ENCODE peak calls at places on chromosome 7, in seven cellular contexts. One of them, this sample, is unnamed.

GRCh38 chr7:30941582-30942310 is 22.0 kb upstream of the GHRHR start:
- DNase-seq in GM23338: no peak
- DNase-seq in HCT116: no peak
- DNase-seq in suprapubic skin: no peak
- DNase-seq in upper lobe of left lung: no peak
- DNase-seq in prostate gland: no peak
- DNase-seq in H1: no peak
- DNase-seq in this sample: no peak

GRCh38 chr7:15104411-15105092 is 202.0 kb upstream of the DGKB start:
- DNase-seq in GM23338: no peak
- DNase-seq in HCT116: no peak
- DNase-seq in suprapubic skin: no peak
- DNase-seq in upper lobe of left lung: no peak
- DNase-seq in prostate gland: no peak
- DNase-seq in H1: no peak
- DNase-seq in this sample: no peak

GRCh38 chr7:158477866-158478265 is 109.8 kb downstream of the PTPRN2 start:
- DNase-seq in GM23338: no peak
- DNase-seq in HCT116: no peak
- DNase-seq in suprapubic skin: no peak
- DNase-seq in upper lobe of left lung: no peak
- DNase-seq in prostate gland: no peak
- DNase-seq in H1: no peak
- DNase-seq in this sample: no peak

GRCh38 chr7:4131043-4131442 is 551.1 kb upstream of the FOXK1 start:
- DNase-seq in GM23338: peak; percentile 74
- DNase-seq in HCT116: no peak
- DNase-seq in suprapubic skin: peak; percentile 19
- DNase-seq in upper lobe of left lung: no peak
- DNase-seq in prostate gland: no peak
- DNase-seq in H1: no peak
- DNase-seq in this sample: no peak

GRCh38 chr7:2040893-2041270 is 191.9 kb downstream of the MAD1L1 start:
- DNase-seq in GM23338: no peak
- DNase-seq in HCT116: no peak
- DNase-seq in suprapubic skin: peak; percentile 16
- DNase-seq in upper lobe of left lung: no peak
- DNase-seq in prostate gland: no peak
- DNase-seq in H1: no peak
- DNase-seq in this sample: no peak

GRCh38 chr7:98470131-98470985 is 69.5 kb upstream of the BAIAP2L1 start:
- DNase-seq in GM23338: peak; percentile 95
- DNase-seq in HCT116: no peak
- DNase-seq in suprapubic skin: no peak
- DNase-seq in upper lobe of left lung: peak; percentile 92
- DNase-seq in prostate gland: no peak
- DNase-seq in H1: peak; percentile 98
- DNase-seq in this sample: no peak

GRCh38 chr7:147756290-147756689 is 834.3 kb upstream of the C7orf33 start:
- DNase-seq in GM23338: no peak
- DNase-seq in HCT116: no peak
- DNase-seq in suprapubic skin: no peak
- DNase-seq in upper lobe of left lung: no peak
- DNase-seq in prostate gland: no peak
- DNase-seq in H1: no peak
- DNase-seq in this sample: no peak

GRCh38 chr7:33893377-33893776 is 12.0 kb upstream of the BMPER start:
- DNase-seq in GM23338: no peak
- DNase-seq in HCT116: no peak
- DNase-seq in suprapubic skin: no peak
- DNase-seq in upper lobe of left lung: no peak
- DNase-seq in prostate gland: no peak
- DNase-seq in H1: no peak
- DNase-seq in this sample: no peak

GRCh38 chr7:116431783-116432182 is 67.8 kb upstream of the CAV2 start:
- DNase-seq in GM23338: no peak
- DNase-seq in HCT116: no peak
- DNase-seq in suprapubic skin: no peak
- DNase-seq in upper lobe of left lung: no peak
- DNase-seq in prostate gland: no peak
- DNase-seq in H1: no peak
- DNase-seq in this sample: no peak
- H3K4me1 ChIP-seq in GM23338: no peaks in the 10 kb centered on the region
- H3K4me1 ChIP-seq in HCT116: peaks cover 84% of the 10 kb centered on the region
- H3K4me1 ChIP-seq in suprapubic skin: peaks cover 7% of the 10 kb centered on the region
- H3K4me1 ChIP-seq in upper lobe of left lung: no peaks in the 10 kb centered on the region
- H3K4me1 ChIP-seq in prostate gland: no peaks in the 10 kb centered on the region
- H3K4me1 ChIP-seq in H1: no peaks in the 10 kb centered on the region
- H3K4me1 ChIP-seq in this sample: no peaks in the 10 kb centered on the region

GRCh38 chr7:50355817-50356178 is 51.3 kb downstream of the IKZF1 start:
- DNase-seq in GM23338: peak; percentile 32
- DNase-seq in HCT116: no peak
- DNase-seq in suprapubic skin: no peak
- DNase-seq in upper lobe of left lung: no peak
- DNase-seq in prostate gland: no peak
- DNase-seq in H1: no peak
- DNase-seq in this sample: no peak

GRCh38 chr7:50358306-50358705 is 53.8 kb downstream of the IKZF1 start:
- DNase-seq in GM23338: no peak
- DNase-seq in HCT116: no peak
- DNase-seq in suprapubic skin: no peak
- DNase-seq in upper lobe of left lung: no peak
- DNase-seq in prostate gland: no peak
- DNase-seq in H1: no peak
- DNase-seq in this sample: no peak

GRCh38 chr7:50356945-50357268 is 52.4 kb downstream of the IKZF1 start:
- DNase-seq in GM23338: no peak
- DNase-seq in HCT116: no peak
- DNase-seq in suprapubic skin: no peak
- DNase-seq in upper lobe of left lung: no peak
- DNase-seq in prostate gland: no peak
- DNase-seq in H1: no peak
- DNase-seq in this sample: no peak

GRCh38 chr7:50357346-50357745 is 52.8 kb downstream of the IKZF1 start:
- DNase-seq in GM23338: no peak
- DNase-seq in HCT116: no peak
- DNase-seq in suprapubic skin: no peak
- DNase-seq in upper lobe of left lung: no peak
- DNase-seq in prostate gland: no peak
- DNase-seq in H1: no peak
- DNase-seq in this sample: no peak

DNA sequence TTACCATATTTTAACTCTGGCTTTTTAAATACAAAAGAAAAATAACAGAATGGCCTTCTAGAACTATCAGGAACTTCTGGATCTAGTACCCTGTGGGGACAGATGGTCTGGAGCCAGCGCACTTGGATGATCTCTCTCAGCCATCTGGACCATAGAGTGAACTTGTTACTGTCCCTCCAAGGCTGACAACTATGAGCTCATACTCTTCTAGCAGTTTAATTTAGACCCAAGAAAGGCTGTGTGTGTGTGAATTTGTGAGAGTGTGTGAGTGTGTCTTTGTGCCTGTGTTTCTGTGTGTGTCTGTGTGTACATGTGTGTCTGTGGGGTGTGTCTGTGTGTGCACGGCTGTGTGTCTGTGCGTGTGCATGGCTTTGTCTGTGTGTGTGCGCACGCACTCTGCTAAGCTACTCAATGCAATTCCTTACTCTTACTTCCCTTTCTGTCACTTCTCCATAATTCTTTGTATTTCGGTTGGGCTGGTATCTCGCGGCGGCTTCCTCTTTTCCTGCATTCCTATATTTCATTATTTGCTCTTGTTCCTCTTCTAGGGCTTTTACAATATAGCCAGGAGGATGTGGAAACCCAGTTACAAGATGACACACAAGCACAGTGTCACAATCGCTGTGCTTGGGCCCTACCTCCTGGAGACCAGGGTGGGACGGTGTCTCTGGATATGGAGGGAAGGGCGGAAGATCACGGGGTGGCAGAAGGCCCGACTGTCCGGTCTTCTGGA is 51.9 kb downstream of the IKZF1 start:
- DNase-seq in GM23338: no peak
- DNase-seq in HCT116: no peak
- DNase-seq in suprapubic skin: no peak
- DNase-seq in upper lobe of left lung: no peak
- DNase-seq in prostate gland: no peak
- DNase-seq in H1: no peak
- DNase-seq in this sample: no peak
- TF ChIP-seq POLR2AphosphoS5 in GM23338: no peak
- TF ChIP-seq POLR2AphosphoS5 in HCT116: no peak
- TF ChIP-seq POLR2AphosphoS5 in suprapubic skin: no peak
- TF ChIP-seq POLR2AphosphoS5 in upper lobe of left lung: peak; percentile 52
- TF ChIP-seq POLR2AphosphoS5 in prostate gland: no peak
- TF ChIP-seq POLR2AphosphoS5 in H1: no peak
- TF ChIP-seq POLR2AphosphoS5 in this sample: no peak

GRCh38 chr7:150451097-150451793 is 815 bp downstream of the GIMAP8 start:
- DNase-seq in GM23338: no peak
- DNase-seq in HCT116: no peak
- DNase-seq in suprapubic skin: no peak
- DNase-seq in upper lobe of left lung: no peak
- DNase-seq in prostate gland: no peak
- DNase-seq in H1: no peak
- DNase-seq in this sample: no peak

GRCh38 chr7:150450491-150450992 is at the start of gene GIMAP8:
- DNase-seq in GM23338: peak; percentile 8
- DNase-seq in HCT116: no peak
- DNase-seq in suprapubic skin: no peak
- DNase-seq in upper lobe of left lung: peak; percentile 90
- DNase-seq in prostate gland: no peak
- DNase-seq in H1: no peak
- DNase-seq in this sample: no peak

GRCh38 chr7:150453892-150454291 is 3.5 kb downstream of the GIMAP8 start:
- DNase-seq in GM23338: no peak
- DNase-seq in HCT116: no peak
- DNase-seq in suprapubic skin: no peak
- DNase-seq in upper lobe of left lung: no peak
- DNase-seq in prostate gland: no peak
- DNase-seq in H1: no peak
- DNase-seq in this sample: no peak

GRCh38 chr7:150451833-150452431 is 1.5 kb downstream of the GIMAP8 start:
- DNase-seq in GM23338: no peak
- DNase-seq in HCT116: no peak
- DNase-seq in suprapubic skin: no peak
- DNase-seq in upper lobe of left lung: no peak
- DNase-seq in prostate gland: no peak
- DNase-seq in H1: no peak
- DNase-seq in this sample: no peak

GRCh38 chr7:150453186-150453585 is 2.8 kb downstream of the GIMAP8 start:
- DNase-seq in GM23338: no peak
- DNase-seq in HCT116: no peak
- DNase-seq in suprapubic skin: no peak
- DNase-seq in upper lobe of left lung: no peak
- DNase-seq in prostate gland: no peak
- DNase-seq in H1: no peak
- DNase-seq in this sample: no peak
- H3K4me1 ChIP-seq in GM23338: peaks cover 4% of the 10 kb centered on the region
- H3K4me1 ChIP-seq in HCT116: no peaks in the 10 kb centered on the region
- H3K4me1 ChIP-seq in suprapubic skin: peaks cover 9% of the 10 kb centered on the region
- H3K4me1 ChIP-seq in upper lobe of left lung: peaks cover 29% of the 10 kb centered on the region
- H3K4me1 ChIP-seq in prostate gland: no peaks in the 10 kb centered on the region
- H3K4me1 ChIP-seq in H1: peaks cover 4% of the 10 kb centered on the region
- H3K4me1 ChIP-seq in this sample: peaks cover 9% of the 10 kb centered on the region

GRCh38 chr7:157272351-157273207 is 64.2 kb upstream of the DNAJB6 start:
- DNase-seq in GM23338: no peak
- DNase-seq in HCT116: no peak
- DNase-seq in suprapubic skin: peak; percentile 53
- DNase-seq in upper lobe of left lung: no peak
- DNase-seq in prostate gland: no peak
- DNase-seq in H1: no peak
- DNase-seq in this sample: no peak

GRCh38 chr7:157269341-157270059 is 67.3 kb upstream of the DNAJB6 start:
- DNase-seq in GM23338: no peak
- DNase-seq in HCT116: no peak
- DNase-seq in suprapubic skin: peak; percentile 44
- DNase-seq in upper lobe of left lung: no peak
- DNase-seq in prostate gland: no peak
- DNase-seq in H1: no peak
- DNase-seq in this sample: no peak

GRCh38 chr7:157271991-157272324 is 64.8 kb upstream of the DNAJB6 start:
- DNase-seq in GM23338: no peak
- DNase-seq in HCT116: no peak
- DNase-seq in suprapubic skin: peak; percentile 74
- DNase-seq in upper lobe of left lung: no peak
- DNase-seq in prostate gland: peak; percentile 91
- DNase-seq in H1: no peak
- DNase-seq in this sample: no peak

GRCh38 chr7:157270060-157270444 is 66.8 kb upstream of the DNAJB6 start:
- DNase-seq in GM23338: no peak
- DNase-seq in HCT116: no peak
- DNase-seq in suprapubic skin: peak; percentile 31
- DNase-seq in upper lobe of left lung: no peak
- DNase-seq in prostate gland: no peak
- DNase-seq in H1: no peak
- DNase-seq in this sample: no peak

DNA sequence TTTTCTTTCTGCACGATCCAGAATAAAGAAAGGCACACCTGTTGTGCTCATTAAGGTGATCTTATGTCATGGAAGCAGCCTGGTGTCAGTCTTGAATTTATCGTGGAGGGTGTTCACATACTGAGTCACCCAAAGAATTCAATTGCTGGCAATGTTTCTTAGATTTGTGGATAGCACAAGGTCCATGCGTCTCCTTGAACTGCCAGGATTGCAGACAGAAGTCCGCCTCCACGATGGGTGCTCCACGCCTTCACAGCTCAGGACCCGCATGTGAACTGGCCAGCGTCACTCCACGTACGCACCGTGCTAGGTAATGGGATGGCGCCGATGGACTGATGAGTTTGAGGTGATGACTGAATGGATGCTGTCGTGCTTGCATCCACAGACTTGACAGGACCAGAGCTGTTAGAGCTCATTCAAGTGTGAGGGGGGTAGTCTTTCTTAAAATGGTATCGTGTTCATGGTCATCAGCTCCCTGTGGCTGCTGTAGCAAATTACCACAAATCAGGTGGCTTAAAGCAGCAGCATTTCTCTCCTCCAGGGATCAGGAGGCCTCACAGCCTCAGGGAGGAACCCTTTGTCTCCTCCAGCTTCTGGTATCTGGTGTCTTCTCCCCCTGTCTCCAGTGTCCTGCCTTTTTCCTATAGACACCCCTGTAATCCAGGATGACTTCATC is 65.4 kb upstream of the DNAJB6 start:
- DNase-seq in GM23338: no peak
- DNase-seq in HCT116: no peak
- DNase-seq in suprapubic skin: peak; percentile 62
- DNase-seq in upper lobe of left lung: no peak
- DNase-seq in prostate gland: no peak
- DNase-seq in H1: no peak
- DNase-seq in this sample: no peak
- TF ChIP-seq POLR2AphosphoS5 in GM23338: no peak
- TF ChIP-seq POLR2AphosphoS5 in HCT116: no peak
- TF ChIP-seq POLR2AphosphoS5 in suprapubic skin: no peak
- TF ChIP-seq POLR2AphosphoS5 in upper lobe of left lung: no peak
- TF ChIP-seq POLR2AphosphoS5 in prostate gland: no peak
- TF ChIP-seq POLR2AphosphoS5 in H1: no peak
- TF ChIP-seq POLR2AphosphoS5 in this sample: no peak